ENCODE peak calls at places on chromosomes 7 and 10, in four cellular contexts. O is GM23338, E is NCI-H1105 treated with DMSO at 0.1 percent for 48 hours, K is T-helper 1 cell. C is an unnamed sample.
A peak's percentile ranks its signal among the peaks of the same experiment; 100 is the strongest.

GRCh38 chr10:113357688-113358306 is 195.1 kb upstream of the HABP2 start:
- DNase-seq in O (peak; percentile 37), E (no peak), K (no peak), C (no peak)

GRCh38 chr10:110617455-110618162 is 26.5 kb upstream of the RBM20 start:
- DNase-seq in O (no peak), E (no peak), K (peak; percentile 38), C (no peak)

GRCh38 chr7:1532456-1533254 is 2.2 kb downstream of the MAFK start:
- DNase-seq in O (no peak), E (no peak), K (peak; percentile 68), C (peak; percentile 51)

GRCh38 chr10:60729106-60729505 is 49.2 kb upstream of the CDK1 start:
- DNase-seq in E (no peak), K (no peak), O (no peak), C (no peak)

GRCh38 chr10:84537447-84537931 is 209.1 kb downstream of the CCSER2 start:
- DNase-seq in O (peak; percentile 92), E (peak; percentile 31), K (peak; percentile 60), C (no peak)

GRCh38 chr10:102779680-102780079 is 35.9 kb downstream of the WBP1L start:
- DNase-seq in K (no peak), O (no peak), E (no peak), C (no peak)

GRCh38 chr7:109950821-109951601 is 1139.9 kb upstream of the LRRN3 start:
- DNase-seq in O (no peak), E (no peak), K (no peak), C (no peak)

GRCh38 chr7:8065356-8065813 is 96.8 kb downstream of the GLCCI1 start:
- DNase-seq in E (no peak), O (no peak), K (no peak), C (no peak)

GRCh38 chr7:127189885-127190284 is 62.9 kb downstream of the GRM8 start:
- DNase-seq in O (peak; percentile 9), E (peak; percentile 96), K (no peak), C (no peak)

GRCh38 chr7:66697451-66698438 is 42.8 kb upstream of the RABGEF1 start:
- DNase-seq in E (no peak), K (no peak), O (no peak), C (no peak)

GRCh38 chr10:121740069-121740468 is 141.8 kb upstream of the FGFR2 start:
- DNase-seq in E (no peak), O (no peak), K (no peak), C (no peak)

GRCh38 chr10:79438699-79439085 is 6.7 kb downstream of the ZCCHC24 start:
- DNase-seq in E (no peak), K (no peak), O (no peak), C (no peak)

GRCh38 chr10:113020838-113021237 is 70.8 kb downstream of the TCF7L2 start:
- DNase-seq in O (no peak), K (no peak), E (peak; percentile 39), C (no peak)

GRCh38 chr7:55130554-55131198 is 111.9 kb downstream of the EGFR start:
- DNase-seq in K (no peak), O (no peak), E (no peak), C (no peak)

GRCh38 chr10:29022513-29022912 is 266.4 kb upstream of the LYZL1 start:
- DNase-seq in K (no peak), O (no peak), E (no peak), C (no peak)

GRCh38 chr10:94630017-94630688 is 53.4 kb upstream of the CYP2C18 start:
- DNase-seq in O (peak; percentile 67), K (peak; percentile 10), E (peak; percentile 36), C (no peak)